ENCODE peak calls at places on chromosomes 12 and 14, in four cellular contexts. S, A, P and O are unnamed samples.

GRCh38 chr14:54488318-54488645 is 498 bp downstream of the GMFB start:
- DNase-seq in P (no peak), S (no peak), A (no peak), O (no peak)

GRCh38 chr12:109595321-109595902 is 21.8 kb downstream of the MVK start:
- DNase-seq in A (no peak), P (no peak), S (no peak), O (no peak)

GRCh38 chr14:85688024-85688423 is 158.1 kb downstream of the FLRT2 start:
- DNase-seq in A (no peak), P (no peak), S (no peak), O (no peak)

GRCh38 chr14:46215801-46216200 is 435.8 kb downstream of the RPL10L start:
- DNase-seq in A (no peak), S (no peak), P (no peak), O (no peak)

GRCh38 chr14:61225304-61225703 is 55.8 kb downstream of the TMEM30B start:
- DNase-seq in A (no peak), S (no peak), P (no peak), O (no peak)

GRCh38 chr12:95548539-95549391 is 2.5 kb downstream of the USP44 start:
- DNase-seq in A (peak), P (no peak), S (peak), O (peak)

GRCh38 chr14:60161176-60162107 is 3.8 kb downstream of the DHRS7 start:
- DNase-seq in A (no peak), S (no peak), P (peak), O (no peak)

GRCh38 chr12:30110970-30111586 is 327.3 kb upstream of the TMTC1 start:
- DNase-seq in S (no peak), P (no peak), A (no peak), O (no peak)

GRCh38 chr12:13383379-13383778 is 186.9 kb downstream of the EMP1 start:
- DNase-seq in A (no peak), P (no peak), S (no peak), O (no peak)

GRCh38 chr14:23578560-23579310 is at the start of gene JPH4:
- DNase-seq in A (peak), S (no peak), P (no peak), O (peak)

GRCh38 chr14:90562652-90563051 is 165.8 kb downstream of the CALM1 start:
- DNase-seq in P (no peak), A (no peak), S (no peak), O (no peak)

GRCh38 chr12:121925361-121925725 is 7.0 kb downstream of the CFAP251 start:
- DNase-seq in S (no peak), P (no peak), A (no peak), O (no peak)

GRCh38 chr14:24692382-24693352 is 58.7 kb upstream of the GZMB start:
- DNase-seq in A (no peak), P (no peak), S (no peak), O (no peak)

GRCh38 chr12:66603458-66603857 is 75.4 kb downstream of the GRIP1 start:
- DNase-seq in P (no peak), S (no peak), A (no peak), O (no peak)

GRCh38 chr14:52014601-52015267 is 25.4 kb downstream of the RTRAF start:
- DNase-seq in P (no peak), A (no peak), S (no peak), O (no peak)

GRCh38 chr12:88957358-88957757 is 377.1 kb upstream of the KITLG start:
- DNase-seq in A (no peak), P (no peak), S (no peak), O (no peak)

DNA sequence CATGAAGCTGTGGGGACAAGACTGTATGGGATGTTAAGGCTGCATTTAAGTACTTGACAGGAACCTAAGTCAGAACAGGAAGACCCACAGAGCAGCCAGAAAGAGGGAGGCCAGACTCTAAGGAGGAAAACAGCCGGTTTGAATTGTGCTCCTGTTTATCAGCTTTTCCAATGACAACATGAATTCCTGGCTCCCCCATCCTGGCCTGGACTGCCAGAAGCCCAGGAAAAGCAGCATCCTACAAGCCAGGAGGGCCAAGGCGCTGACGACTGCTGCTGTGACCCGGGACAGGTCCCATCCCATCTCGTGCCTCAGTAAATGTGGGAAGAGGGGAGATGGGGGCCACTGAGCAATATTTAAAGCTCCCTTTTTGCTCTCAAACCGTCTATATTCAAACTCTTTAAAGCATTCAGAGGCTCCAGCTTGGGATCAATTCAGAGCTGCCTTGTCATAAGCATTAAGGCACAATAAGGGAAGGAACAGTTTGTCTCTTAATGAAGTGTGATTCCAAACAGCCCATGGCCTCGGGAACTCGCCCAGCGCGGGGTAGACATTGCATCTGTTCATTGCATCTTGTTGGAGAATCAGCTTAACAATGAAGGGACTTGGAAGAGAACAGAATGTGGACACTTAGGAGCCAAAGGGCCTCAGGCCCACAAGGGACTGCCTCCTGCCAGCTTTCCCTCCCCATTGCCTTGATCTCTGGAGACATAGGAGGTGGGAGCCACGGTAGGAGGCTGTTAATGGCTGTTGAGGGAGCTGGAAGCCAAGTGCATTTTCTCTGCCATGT is 49.6 kb downstream of the CMKLR1 start:
- DNase-seq in A (no peak), P (no peak), S (no peak), O (no peak)
- TF ChIP-seq HMGXB4 in A (no peak), P (no peak), S (no peak), O (no peak)

DNA sequence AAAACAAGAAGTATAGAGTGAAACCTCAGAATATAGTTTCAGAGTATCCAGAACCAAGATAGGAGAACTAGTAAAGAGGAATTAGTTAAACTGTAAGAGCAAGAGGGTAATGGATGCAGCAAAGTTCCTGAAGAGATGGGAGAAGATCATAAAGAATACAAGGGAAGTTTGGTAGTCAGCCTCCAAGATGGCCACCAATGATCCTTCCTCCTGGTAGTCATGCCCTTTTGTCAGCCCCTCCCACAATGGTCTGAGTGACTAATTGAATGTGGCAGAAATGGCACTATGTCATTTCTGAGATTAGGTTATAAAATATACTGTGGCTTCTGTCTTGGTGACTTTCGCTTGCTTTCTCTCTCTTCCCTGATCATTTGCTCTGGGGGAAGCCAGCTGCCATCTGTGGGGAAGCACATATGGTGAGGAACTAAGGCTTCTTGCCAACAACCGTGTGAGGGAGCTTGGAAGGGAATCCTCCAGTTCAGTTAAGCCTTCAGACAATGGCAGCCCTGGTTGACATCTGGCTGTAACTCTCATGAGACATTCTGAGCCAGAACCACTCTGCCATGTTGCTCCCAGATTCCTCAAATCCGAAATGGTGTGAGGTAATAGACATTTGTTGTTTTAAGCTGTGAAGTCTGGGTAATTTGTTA is 55.3 kb upstream of the AMN1 start:
- DNase-seq in A (no peak), P (no peak), S (no peak), O (no peak)
- TF ChIP-seq HMGXB4 in A (no peak), P (no peak), S (no peak), O (no peak)

GRCh38 chr12:75863475-75863874 is 168.1 kb downstream of the PHLDA1 start:
- DNase-seq in P (no peak), S (peak), A (no peak), O (no peak)
- TF ChIP-seq HMGXB4 in P (no peak), S (no peak), A (no peak), O (no peak)

GRCh38 chr14:69692542-69693053 is 74.3 kb upstream of the SRSF5 start:
- DNase-seq in A (no peak), S (no peak), P (no peak), O (no peak)

GRCh38 chr14:69693145-69693544 is 73.8 kb upstream of the SRSF5 start:
- DNase-seq in A (no peak), S (no peak), P (no peak), O (no peak)

GRCh38 chr14:69694730-69695663 is 71.9 kb upstream of the SRSF5 start:
- DNase-seq in A (peak), S (no peak), P (no peak), O (no peak)

GRCh38 chr14:69695664-69696527 is 71.0 kb upstream of the SRSF5 start:
- DNase-seq in A (no peak), S (no peak), P (no peak), O (no peak)

DNA sequence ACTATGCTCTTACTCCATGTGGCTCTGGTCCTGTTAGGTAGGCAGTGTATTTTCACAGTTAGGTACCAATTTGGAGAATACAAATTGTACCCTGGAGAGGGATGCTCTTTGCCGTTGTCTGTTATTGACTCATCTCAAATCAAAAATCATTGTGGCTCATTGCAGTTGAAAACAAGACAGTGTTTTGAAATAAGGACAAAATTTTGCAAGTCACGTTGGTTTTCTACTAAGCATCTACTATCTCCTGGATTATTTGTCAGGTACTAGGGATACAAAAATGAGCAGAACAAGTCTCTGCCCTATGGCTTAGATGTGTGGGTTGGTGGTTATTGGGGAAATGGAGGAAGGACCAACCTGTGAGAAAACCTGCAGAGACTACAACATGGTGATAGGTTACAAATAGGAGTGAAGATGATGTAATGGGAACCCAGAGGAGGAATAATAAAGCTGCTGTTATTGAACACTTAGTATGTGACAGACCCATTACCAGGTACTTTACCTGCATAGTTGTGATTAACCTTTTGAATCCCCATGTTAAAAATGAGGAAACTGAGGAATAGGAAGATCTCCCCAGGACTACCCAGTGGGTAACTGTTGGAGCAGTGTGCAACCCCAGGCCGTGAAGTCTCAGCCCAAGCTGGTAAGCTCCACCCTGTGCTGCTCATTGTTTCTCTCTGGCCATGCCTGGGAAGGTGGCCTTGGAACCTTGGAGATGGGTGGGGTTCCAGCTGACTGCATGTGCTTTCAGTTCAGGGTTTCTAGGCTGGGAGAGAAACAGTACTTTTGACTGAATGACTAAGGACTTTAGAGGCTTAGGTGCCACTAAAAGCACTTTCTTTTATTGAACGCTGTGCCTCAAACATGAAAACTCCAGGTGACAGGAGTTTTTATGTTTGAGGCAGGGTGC is 72.9 kb upstream of the SRSF5 start:
- DNase-seq in A (peak), S (peak), P (peak), O (no peak)
- TF ChIP-seq HMGXB4 in A (no peak), S (no peak), P (no peak), O (no peak)

DNA sequence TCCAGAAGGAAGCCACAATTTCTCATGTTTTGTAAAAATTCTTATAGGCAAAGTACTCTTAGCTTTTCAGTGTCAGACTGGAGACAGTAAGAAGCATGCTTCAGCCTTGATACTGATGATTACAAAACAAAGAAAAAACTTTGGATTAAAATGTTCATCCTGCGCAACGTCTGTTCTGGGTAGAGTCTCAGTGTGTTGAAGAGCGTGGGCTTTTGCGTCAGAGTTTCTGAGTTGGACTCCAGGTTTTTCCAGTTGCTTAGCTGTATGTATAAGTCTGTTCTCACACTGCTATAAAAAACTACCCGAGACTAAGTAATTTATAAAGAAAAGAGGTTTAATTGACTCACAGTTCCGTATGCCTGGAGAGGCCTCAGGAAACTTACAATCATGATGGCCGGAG is 508.1 kb downstream of the DIO2 start:
- DNase-seq in A (no peak), P (no peak), S (no peak), O (no peak)
- TF ChIP-seq HMGXB4 in A (no peak), P (no peak), S (no peak), O (no peak)

GRCh38 chr12:78793491-78793890 is 71.1 kb upstream of the SYT1 start:
- DNase-seq in A (no peak), S (no peak), P (no peak), O (no peak)

GRCh38 chr12:78795934-78796445 is 68.6 kb upstream of the SYT1 start:
- DNase-seq in P (no peak), A (no peak), S (no peak), O (no peak)

GRCh38 chr12:78799679-78800078 is 64.9 kb upstream of the SYT1 start:
- DNase-seq in S (no peak), A (no peak), P (no peak), O (no peak)

GRCh38 chr12:78793982-78794381 is 70.6 kb upstream of the SYT1 start:
- DNase-seq in A (no peak), S (no peak), P (no peak), O (no peak)

DNA sequence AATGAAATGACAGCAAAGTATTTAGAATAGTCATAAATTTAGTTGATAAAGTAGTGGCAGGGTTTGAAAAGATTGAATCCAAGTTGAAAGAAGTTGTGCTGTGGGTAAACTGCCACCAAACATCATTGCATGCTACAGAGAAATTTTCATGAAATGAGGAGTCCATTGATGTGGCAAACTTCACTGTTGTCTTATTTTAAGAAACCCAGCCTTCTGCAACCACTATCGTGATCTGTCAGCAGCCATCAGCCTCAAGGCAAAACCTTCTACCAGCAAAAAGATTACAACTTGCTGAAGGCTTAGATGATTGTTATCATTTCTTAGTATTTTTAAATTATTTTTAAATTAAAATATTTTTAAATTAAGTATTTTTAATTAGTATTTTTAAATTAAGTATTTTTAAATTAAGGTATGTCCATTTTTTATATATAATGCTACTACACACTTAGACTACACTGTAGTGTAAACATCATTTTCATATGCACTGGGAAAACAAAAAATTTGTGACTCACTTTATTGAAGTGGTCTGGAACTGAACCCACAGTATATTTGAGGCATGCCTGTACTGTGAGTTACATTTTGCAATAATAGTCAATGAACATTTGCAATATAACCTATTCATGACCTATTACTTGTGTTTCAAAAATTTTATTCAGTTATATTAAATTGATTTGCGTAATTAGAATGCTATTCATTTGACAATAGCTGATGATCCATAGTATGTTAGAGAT is 67.2 kb upstream of the SYT1 start:
- DNase-seq in P (no peak), A (no peak), S (no peak), O (no peak)
- TF ChIP-seq HMGXB4 in P (no peak), A (no peak), S (no peak), O (no peak)

GRCh38 chr14:75188520-75189267 is 12.3 kb upstream of the TMED10 start:
- DNase-seq in A (no peak), S (no peak), P (no peak), O (no peak)
- TF ChIP-seq HMGXB4 in A (no peak), S (no peak), P (no peak), O (no peak)

DNA sequence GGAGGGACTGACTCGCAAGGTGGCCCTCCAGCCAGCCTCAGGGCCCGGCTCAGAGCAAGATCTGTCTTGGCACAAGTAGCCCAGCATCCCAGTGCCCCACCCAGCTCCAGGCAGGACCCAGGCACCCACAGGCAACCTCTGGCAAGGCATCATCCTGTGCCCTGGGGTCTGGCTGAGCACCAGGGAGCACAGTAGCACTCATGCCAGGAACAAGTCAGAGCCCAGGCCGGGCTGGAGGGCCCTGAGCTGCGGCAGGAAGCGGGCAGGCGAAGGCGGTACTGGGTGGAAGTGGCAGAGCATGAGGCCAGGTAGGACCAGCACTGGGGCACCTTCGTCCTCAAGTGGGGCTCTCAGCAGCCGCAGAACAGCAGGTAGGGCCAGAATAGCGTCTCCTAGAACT is 5.2 kb upstream of the DIO3 start:
- DNase-seq in P (no peak), S (no peak), A (no peak), O (no peak)
- TF ChIP-seq HMGXB4 in P (no peak), S (no peak), A (no peak), O (no peak)

GRCh38 chr12:54018608-54018984 is 9.6 kb upstream of the HOXC6 start:
- DNase-seq in P (no peak), A (peak), S (no peak), O (no peak)

GRCh38 chr12:54016051-54016450 is 7.3 kb downstream of the HOXC8 start:
- DNase-seq in A (no peak), S (no peak), P (no peak), O (no peak)

GRCh38 chr12:54016478-54016964 is 7.7 kb downstream of the HOXC8 start:
- DNase-seq in A (no peak), S (peak), P (no peak), O (no peak)

GRCh38 chr12:54017845-54018607 is 9.2 kb downstream of the HOXC8 start:
- DNase-seq in A (peak), P (no peak), S (peak), O (peak)

GRCh38 chr12:54017027-54017788 is 8.4 kb downstream of the HOXC8 start:
- DNase-seq in S (peak), P (no peak), A (peak), O (no peak)
- TF ChIP-seq HMGXB4 in S (no peak), P (no peak), A (no peak), O (no peak)

GRCh38 chr12:9134981-9135628 is 19.4 kb upstream of the A2M start:
- DNase-seq in P (peak), A (peak), S (peak), O (peak)
- TF ChIP-seq HMGXB4 in P (no peak), A (no peak), S (no peak), O (no peak)